ENCODE peak calls at places on chromosomes 13 and 19, in six cellular contexts. K is fibroblast of the aortic adventitia, H is HFFc6, D is BJ, F is astrocyte of the spinal cord, L is uterus. W is an unnamed sample.

GRCh38 chr13:38685974-38686571 is 804 bp upstream of the FREM2 start:
- DNase-seq in H (peak; percentile 6), F (peak; percentile 19), L (no peak), D (no peak), K (no peak), W (no peak)

GRCh38 chr19:53553865-53554791 is 16.2 kb downstream of the ZNF331 start:
- DNase-seq in D (peak; percentile 50), F (peak; percentile 87), L (peak; percentile 90), K (peak; percentile 90), H (peak; percentile 72), W (no peak)

GRCh38 chr19:16293133-16294085 is 31.2 kb upstream of the KLF2 start:
- DNase-seq in H (peak; percentile 72), K (peak; percentile 100), D (peak; percentile 87), F (peak; percentile 85), L (peak; percentile 93), W (no peak)

GRCh38 chr13:102141625-102142472 is 260.0 kb downstream of the FGF14 start:
- DNase-seq in D (no peak), F (peak; percentile 46), H (no peak), L (no peak), K (peak; percentile 60), W (no peak)

GRCh38 chr13:51767100-51767499 is 36.9 kb downstream of the DHRS12 start:
- DNase-seq in K (no peak), L (no peak), F (no peak), D (no peak), H (no peak), W (no peak)

GRCh38 chr13:38350114-38350617 is 515 bp downstream of the UFM1 start:
- DNase-seq in H (peak; percentile 20), L (peak; percentile 54), F (no peak), D (no peak), K (no peak), W (peak; percentile 73)

GRCh38 chr19:37855098-37855497 is 51.3 kb downstream of the WDR87 start:
- DNase-seq in F (peak; percentile 36), H (no peak), L (no peak), K (peak; percentile 20), D (no peak), W (peak; percentile 70)

GRCh38 chr19:14978377-14978776 is 1.3 kb downstream of the SLC1A6 start:
- DNase-seq in L (no peak), K (no peak), H (no peak), D (no peak), F (no peak), W (no peak)

GRCh38 chr13:100673831-100674362 is 698 bp downstream of the TMTC4 start:
- DNase-seq in D (peak; percentile 31), H (peak; percentile 73), K (peak; percentile 89), L (peak; percentile 67), F (peak; percentile 94), W (no peak)

GRCh38 chr13:24982333-24982999 is 113.5 kb upstream of the PABPC3 start:
- DNase-seq in L (no peak), D (no peak), F (no peak), H (no peak), K (no peak), W (no peak)

GRCh38 chr13:93758575-93758974 is 532.0 kb downstream of the GPC6 start:
- DNase-seq in F (peak; percentile 37), K (peak; percentile 16), L (no peak), D (no peak), H (no peak), W (no peak)

GRCh38 chr13:70034280-70034679 is 73.3 kb upstream of the ATXN8OS start:
- DNase-seq in D (no peak), F (no peak), K (no peak), H (no peak), L (no peak), W (no peak)

GRCh38 chr13:47119568-47120080 is 222.8 kb upstream of the HTR2A start:
- DNase-seq in F (no peak), H (peak; percentile 2), K (no peak), L (no peak), D (no peak), W (no peak)

GRCh38 chr13:81017525-81018152 is 676.7 kb upstream of the SPRY2 start:
- DNase-seq in L (no peak), D (no peak), H (peak; percentile 30), F (peak; percentile 59), K (peak; percentile 72), W (no peak)

GRCh38 chr13:88246239-88246638 is 575.1 kb downstream of the SLITRK5 start:
- DNase-seq in L (no peak), K (no peak), D (no peak), F (no peak), H (no peak), W (no peak)

GRCh38 chr13:89066868-89067466 is 1395.8 kb downstream of the SLITRK5 start:
- DNase-seq in F (peak; percentile 71), K (peak; percentile 31), L (no peak), D (no peak), H (no peak), W (no peak)

GRCh38 chr19:45112111-45112827 is 19.3 kb downstream of the PPP1R37 start:
- DNase-seq in F (no peak), K (no peak), H (no peak), D (no peak), L (no peak), W (no peak)
- TF ChIP-seq CTCF in F (no peak), K (no peak), H (no peak), D (no peak), L (no peak), W (no peak)

GRCh38 chr13:113860051-113860471 is 3.8 kb downstream of the GAS6 start:
- DNase-seq in K (no peak), D (no peak), F (no peak), H (no peak), L (no peak), W (peak; percentile 62)

GRCh38 chr13:113859311-113860050 is 4.4 kb downstream of the GAS6 start:
- DNase-seq in K (no peak), D (no peak), L (peak; percentile 14), H (no peak), F (no peak), W (peak; percentile 39)

GRCh38 chr13:113862191-113862765 is 1.6 kb downstream of the GAS6 start:
- DNase-seq in H (peak; percentile 63), K (no peak), F (no peak), L (peak; percentile 28), D (no peak), W (peak; percentile 62)

GRCh38 chr13:113861433-113862030 is 2.3 kb downstream of the GAS6 start:
- DNase-seq in D (no peak), H (peak; percentile 81), L (peak; percentile 20), K (no peak), F (no peak), W (peak; percentile 58)

DNA sequence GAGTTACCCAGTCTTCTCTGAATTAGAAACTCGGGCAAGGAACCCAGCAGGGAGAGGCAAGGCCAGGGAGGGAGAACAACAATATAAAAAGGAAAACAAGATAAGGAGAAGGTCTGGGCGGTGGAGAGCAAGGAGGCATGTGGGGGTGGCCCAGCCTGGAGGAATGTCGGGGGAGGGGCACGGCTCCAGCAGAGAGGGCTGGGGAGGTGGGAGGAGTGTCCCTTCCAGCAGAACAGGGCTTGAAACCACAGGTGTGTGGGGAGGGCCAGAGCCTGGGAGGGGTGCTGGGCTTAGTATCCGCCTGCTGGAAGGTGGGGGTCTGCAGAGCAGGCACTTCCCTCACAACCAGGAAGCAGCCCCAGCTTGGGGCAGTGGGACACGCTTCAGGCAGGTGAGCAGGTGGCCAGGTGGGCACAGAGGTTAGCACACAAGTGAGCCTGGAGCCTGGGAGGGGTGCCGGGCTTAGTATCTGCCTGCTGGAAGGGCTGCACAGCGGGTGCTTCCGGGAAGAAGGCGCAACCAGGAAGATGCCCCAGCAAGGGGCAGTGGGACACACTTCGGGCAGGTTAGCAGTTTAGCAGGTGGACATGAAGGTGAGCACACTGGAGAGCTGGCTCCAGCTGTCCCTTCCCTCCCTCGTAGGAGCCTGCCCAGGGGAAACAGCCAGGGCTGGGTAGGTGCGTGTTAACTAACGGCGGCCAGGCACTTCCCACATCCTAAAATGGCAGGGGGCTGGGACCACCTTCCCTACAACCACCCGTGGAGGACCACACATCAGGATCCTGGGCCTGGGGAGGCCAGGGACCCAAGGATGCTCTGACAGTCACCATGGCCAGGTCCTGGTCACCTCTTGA is 3.1 kb downstream of the GAS6 start:
- DNase-seq in L (peak; percentile 60), H (no peak), F (no peak), K (peak; percentile 39), D (no peak), W (peak; percentile 70)
- TF ChIP-seq CTCF in L (no peak), H (no peak), F (no peak), K (no peak), D (no peak), W (no peak)

GRCh38 chr19:17304386-17305047 is 1.2 kb upstream of the MRPL34 start:
- DNase-seq in F (no peak), D (no peak), H (no peak), L (no peak), K (no peak), W (no peak)

GRCh38 chr19:17305211-17305516 is 508 bp upstream of the MRPL34 start:
- DNase-seq in D (no peak), H (no peak), L (no peak), F (no peak), K (no peak), W (no peak)

GRCh38 chr19:17303940-17304267 is 679 bp upstream of the ABHD8 start:
- DNase-seq in L (no peak), F (no peak), K (no peak), H (no peak), D (no peak), W (no peak)

GRCh38 chr19:17302391-17303166 is 646 bp downstream of the ABHD8 start:
- DNase-seq in H (no peak), L (peak; percentile 51), F (no peak), K (no peak), D (no peak), W (peak; percentile 68)

DNA sequence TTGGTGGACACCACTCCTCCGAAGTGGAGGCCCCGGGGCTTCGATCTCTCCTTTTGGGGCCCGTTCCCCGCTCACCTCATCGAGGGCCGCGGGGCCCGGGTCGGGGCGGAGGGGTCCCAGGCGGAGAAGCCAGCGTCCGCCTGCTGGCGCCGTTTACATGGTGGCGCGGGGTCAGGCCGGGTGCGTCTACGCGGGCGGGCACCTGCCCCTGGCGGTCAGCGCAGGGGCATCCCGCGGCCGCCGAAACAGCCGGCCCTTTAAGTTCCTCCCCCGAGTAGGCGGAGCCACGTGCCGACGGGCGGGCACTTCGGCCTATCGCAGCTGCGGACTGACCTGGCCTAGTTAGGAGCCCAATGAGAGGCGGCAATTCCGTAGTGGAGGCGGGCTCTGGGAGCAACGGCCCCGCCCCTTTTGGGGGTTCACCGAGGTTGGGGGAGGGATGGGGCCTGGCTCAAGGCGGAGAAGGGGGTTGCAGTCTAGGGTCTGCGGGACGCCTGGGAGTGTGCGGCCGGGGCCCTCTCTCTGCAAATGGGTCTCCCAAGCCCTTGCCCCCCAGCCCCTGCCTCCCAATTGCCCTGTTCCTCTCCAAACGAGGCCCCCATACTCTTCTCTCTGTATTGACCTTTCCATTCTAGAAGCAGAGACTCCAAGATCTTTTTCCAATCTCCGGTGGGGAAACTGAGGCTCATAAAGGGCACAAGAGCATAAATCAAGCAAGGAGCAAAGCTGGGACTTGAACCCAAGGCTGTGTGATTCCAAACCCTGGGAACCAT is at the start of gene ABHD8:
- DNase-seq in L (peak; percentile 98), H (peak; percentile 94), D (peak; percentile 70), F (peak; percentile 95), K (peak; percentile 96), W (peak; percentile 97)
- TF ChIP-seq CTCF in L (peak; percentile 79), H (peak; percentile 82), D (peak; percentile 51), F (peak; percentile 37), K (peak; percentile 48), W (peak; percentile 83)

DNA sequence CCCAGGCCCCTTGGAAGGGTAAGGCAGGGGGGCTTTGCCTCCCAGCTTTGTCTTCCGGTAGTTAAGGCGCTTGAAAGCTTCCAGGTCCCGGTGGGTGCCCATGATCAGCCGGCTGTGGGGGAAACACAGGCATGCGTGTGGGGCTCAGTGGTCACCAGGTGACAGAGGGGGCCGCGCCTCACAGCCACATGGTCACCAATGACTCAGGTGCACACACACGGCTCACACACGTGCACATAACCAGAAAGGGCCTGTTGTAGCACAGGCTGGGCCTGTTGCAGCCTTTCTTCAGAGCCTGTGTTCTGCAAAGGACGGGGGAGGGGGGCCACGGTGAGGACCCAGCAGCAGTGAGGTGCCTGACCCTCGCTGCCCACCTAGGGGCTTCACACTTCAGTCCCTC is 5.9 kb downstream of the NANOS3 start:
- DNase-seq in F (no peak), D (no peak), H (no peak), L (no peak), K (no peak), W (no peak)
- TF ChIP-seq CTCF in F (no peak), D (no peak), H (no peak), L (no peak), K (no peak), W (no peak)